ENCODE peak calls at places on chromosomes 11 and 22, in four cellular contexts. W is HepG2, D is K562, S is GM12878. N is an unnamed sample.

GRCh38 chr11:3147626-3148025 is 17.5 kb downstream of the OSBPL5 start:
- DNase-seq in S (no peak), D (no peak), W (no peak), N (no peak)

GRCh38 chr11:107545101-107545514 is 20.4 kb downstream of the ALKBH8 start:
- DNase-seq in S (no peak), W (no peak), D (no peak), N (no peak)

GRCh38 chr22:44496305-44496704 is 1.7 kb downstream of the RTL6 start:
- DNase-seq in D (no peak), W (no peak), S (no peak), N (no peak)

GRCh38 chr11:9662273-9662672 is 1.6 kb upstream of the SWAP70 start:
- DNase-seq in S (no peak), W (no peak), D (no peak), N (no peak)

GRCh38 chr22:38401336-38402084 is 53.5 kb downstream of the KCNJ4 start:
- DNase-seq in D (peak; percentile 7), S (no peak), W (peak; percentile 52), N (no peak)

GRCh38 chr11:3738241-3738640 is 59.1 kb downstream of the NUP98 start:
- DNase-seq in D (no peak), S (no peak), W (no peak), N (no peak)

GRCh38 chr11:34548278-34548677 is 34.7 kb upstream of the ELF5 start:
- DNase-seq in S (no peak), D (no peak), W (no peak), N (no peak)

GRCh38 chr11:1389932-1390587 is at the start of gene BRSK2:
- DNase-seq in W (no peak), D (no peak), S (no peak), N (peak; percentile 51)

GRCh38 chr22:46519377-46519776 is 18.0 kb downstream of the CELSR1 start:
- DNase-seq in S (no peak), W (no peak), D (no peak), N (no peak)

GRCh38 chr22:48496987-48497650 is 1330.6 kb downstream of the BRD1 start:
- DNase-seq in W (no peak), D (no peak), S (no peak), N (peak; percentile 47)

GRCh38 chr11:63866211-63866610 is 27.3 kb downstream of the MARK2 start:
- DNase-seq in D (no peak), W (no peak), S (peak; percentile 86), N (no peak)

GRCh38 chr22:17486313-17486712 is 77.0 kb upstream of the SLC25A18 start:
- DNase-seq in W (peak; percentile 8), S (no peak), D (peak; percentile 52), N (peak; percentile 40)

GRCh38 chr11:78292109-78292803 is 103.5 kb downstream of the USP35 start:
- DNase-seq in D (peak; percentile 54), W (peak; percentile 44), S (no peak), N (no peak)

GRCh38 chr11:27934830-27935145 is 173.2 kb downstream of the KIF18A start:
- DNase-seq in D (no peak), S (no peak), W (no peak), N (no peak)

GRCh38 chr11:94328587-94329080 is 24.3 kb downstream of the IZUMO1R start:
- DNase-seq in S (no peak), W (no peak), D (no peak), N (no peak)

GRCh38 chr11:133951484-133952198 is 5.1 kb downstream of the IGSF9B start:
- DNase-seq in W (no peak), D (no peak), S (no peak), N (peak; percentile 74)

GRCh38 chr11:134390706-134391105 is 21.3 kb downstream of the B3GAT1 start:
- DNase-seq in S (no peak), W (no peak), D (no peak), N (no peak)

GRCh38 chr11:122883682-122883981 is 1.1 kb downstream of the JHY start:
- DNase-seq in W (no peak), D (no peak), S (no peak), N (no peak)

GRCh38 chr22:44163536-44163935 is 17.2 kb upstream of the PARVG start:
- DNase-seq in D (no peak), W (no peak), S (no peak), N (no peak)

GRCh38 chr11:399731-400211 is 5.8 kb downstream of the PKP3 start:
- DNase-seq in D (no peak), W (no peak), S (no peak), N (no peak)

DNA sequence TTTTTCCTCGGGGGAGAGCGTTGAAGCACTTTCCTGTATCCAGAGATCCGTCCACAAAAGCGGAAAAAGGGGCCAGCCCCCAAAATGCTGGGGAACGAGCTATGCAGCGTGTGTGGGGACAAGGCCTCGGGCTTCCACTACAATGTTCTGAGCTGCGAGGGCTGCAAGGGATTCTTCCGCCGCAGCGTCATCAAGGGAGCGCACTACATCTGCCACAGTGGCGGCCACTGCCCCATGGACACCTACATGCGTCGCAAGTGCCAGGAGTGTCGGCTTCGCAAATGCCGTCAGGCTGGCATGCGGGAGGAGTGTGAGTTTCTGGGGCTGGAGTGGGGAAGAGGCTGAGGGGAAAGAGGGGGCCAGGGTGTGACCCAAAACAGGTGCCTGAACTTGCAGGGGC is 2.6 kb downstream of the NR1H3 start:
- DNase-seq in S (no peak), D (no peak), W (no peak), N (no peak)
- TF ChIP-seq JUNB in S (no peak), D (no peak), W (no peak), N (no peak)

GRCh38 chr11:116955548-116955947 is 118.1 kb upstream of the APOA1 start:
- DNase-seq in D (no peak), S (no peak), W (no peak), N (no peak)
- H3K79me2 ChIP-seq in D (peaks cover 3% of the 10 kb centered on the region), S (no peaks in the 10 kb centered on the region), W (no peaks in the 10 kb centered on the region), N (peaks cover 7% of the 10 kb centered on the region)

DNA sequence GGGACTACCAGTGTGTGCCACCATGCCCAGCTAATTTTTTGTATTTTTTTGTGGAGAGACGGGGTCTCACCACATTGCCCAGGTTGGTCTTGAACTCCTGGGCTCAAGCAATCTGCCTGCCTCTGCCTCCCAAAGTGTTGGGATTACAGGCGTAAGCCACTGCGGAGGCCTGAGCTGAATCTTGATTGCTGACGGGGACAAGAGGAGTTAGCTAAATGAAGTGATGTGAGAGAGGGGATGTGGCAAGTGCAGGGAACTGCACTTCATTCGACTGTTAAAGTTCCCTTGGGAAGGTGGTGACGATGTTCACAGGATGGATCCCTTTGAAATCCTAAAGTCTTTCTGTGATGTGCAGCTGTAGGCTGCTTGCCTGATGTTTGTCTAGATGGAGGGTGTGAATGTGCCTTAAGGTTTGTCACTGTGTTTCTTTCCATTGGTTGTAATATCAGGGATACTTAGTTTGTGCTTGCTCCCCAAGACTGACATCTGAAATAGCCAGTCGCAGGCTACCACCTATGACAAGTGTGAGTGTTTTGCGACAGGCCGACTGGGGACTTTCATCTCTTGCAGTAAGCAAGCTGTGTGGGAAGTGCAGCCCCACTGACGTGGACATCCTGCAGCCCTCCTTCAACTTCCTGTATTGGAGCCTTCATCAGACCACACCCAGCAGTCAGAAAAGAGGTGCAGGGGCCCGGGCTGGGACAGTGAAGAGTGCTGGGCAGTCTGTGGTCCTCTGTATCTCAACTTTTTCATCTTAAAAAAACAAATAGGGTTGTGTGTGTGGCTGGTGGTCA is 19.6 kb upstream of the CCDC134 start:
- DNase-seq in W (peak; percentile 56), S (peak; percentile 90), D (peak; percentile 36), N (peak; percentile 38)
- H3K4me1 ChIP-seq in W (peaks cover 7% of the 10 kb centered on the region), S (peaks cover 11% of the 10 kb centered on the region), D (peaks cover 6% of the 10 kb centered on the region), N (no peaks in the 10 kb centered on the region)

GRCh38 chr22:29633514-29634312 is 30.3 kb downstream of the NF2 start:
- DNase-seq in D (no peak), S (no peak), W (no peak), N (no peak)

GRCh38 chr22:29630987-29631386 is 27.6 kb downstream of the NF2 start:
- DNase-seq in D (no peak), W (no peak), S (no peak), N (no peak)

GRCh38 chr22:29631725-29632124 is 28.3 kb downstream of the NF2 start:
- DNase-seq in S (no peak), W (no peak), D (no peak), N (no peak)

GRCh38 chr22:29630180-29630498 is 26.7 kb downstream of the NF2 start:
- DNase-seq in D (no peak), W (no peak), S (no peak), N (no peak)

DNA sequence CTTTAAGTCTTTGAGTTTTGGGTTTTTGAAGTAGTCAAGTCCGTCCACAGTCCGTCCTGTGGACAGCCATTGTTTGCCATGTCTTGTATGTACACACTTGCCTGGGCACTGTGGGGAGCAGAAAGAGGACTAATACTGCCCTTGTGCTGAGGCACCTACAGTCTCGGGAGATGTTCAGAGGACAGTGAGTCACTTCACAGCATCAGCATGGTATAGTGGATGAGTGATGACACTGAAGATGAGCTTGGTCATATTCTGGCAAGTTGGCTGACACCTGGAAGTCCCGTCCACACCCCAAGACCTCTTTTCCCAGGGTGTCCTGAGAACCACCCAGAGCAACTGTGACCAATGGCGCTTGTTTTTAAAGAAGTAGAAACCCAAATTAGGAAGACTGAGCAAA is 29.2 kb downstream of the NF2 start:
- DNase-seq in D (no peak), S (no peak), W (no peak), N (no peak)
- TF ChIP-seq JUNB in D (no peak), S (no peak), W (no peak), N (no peak)

GRCh38 chr11:88157401-88157800 is 17.8 kb downstream of the RAB38 start:
- DNase-seq in W (no peak), S (no peak), D (no peak), N (no peak)

GRCh38 chr11:88146106-88146505 is 29.1 kb downstream of the RAB38 start:
- DNase-seq in W (no peak), S (no peak), D (no peak), N (no peak)

GRCh38 chr11:88152381-88152780 is 22.9 kb downstream of the RAB38 start:
- DNase-seq in W (no peak), D (no peak), S (no peak), N (no peak)

GRCh38 chr11:88151866-88152265 is 23.4 kb downstream of the RAB38 start:
- DNase-seq in D (no peak), S (no peak), W (no peak), N (no peak)
- H3K79me2 ChIP-seq in D (no peaks in the 10 kb centered on the region), S (no peaks in the 10 kb centered on the region), W (no peaks in the 10 kb centered on the region), N (peaks cover 8% of the 10 kb centered on the region)

GRCh38 chr11:11978098-11978637 is 30.3 kb downstream of the DKK3 start:
- DNase-seq in W (no peak), D (no peak), S (no peak), N (no peak)
- H3K4me1 ChIP-seq in W (peaks cover 9% of the 10 kb centered on the region), D (no peaks in the 10 kb centered on the region), S (no peaks in the 10 kb centered on the region), N (peaks cover 13% of the 10 kb centered on the region)